ENCODE peak calls at places on chromosomes 12 and 14, in four cellular contexts. D is posterior cingulate gyrus; Y is GM10248; W is activated T-cell treated with anti-CD3 and anti-CD28 coated beads, Interleukin-2, amount 50 U/mL, for 1 hour. T is an unnamed sample.

GRCh38 chr12:70756118-70756517 is 118.9 kb upstream of the PTPRB start:
- DNase-seq in D (no peak), Y (no peak), W (no peak), T (no peak)

GRCh38 chr12:57516617-57517153 is 3.6 kb downstream of the DDIT3 start:
- DNase-seq in D (no peak), W (no peak), Y (no peak), T (no peak)

GRCh38 chr12:48923117-48923516 is 2.2 kb downstream of the FKBP11 start:
- DNase-seq in D (no peak), Y (no peak), W (no peak), T (no peak)

GRCh38 chr12:12467701-12468218 is 94.9 kb downstream of the DUSP16 start:
- DNase-seq in D (peak), Y (no peak), W (peak), T (peak)

GRCh38 chr14:100027771-100028490 is 37.3 kb upstream of the EVL start:
- DNase-seq in D (no peak), W (no peak), Y (no peak), T (no peak)

GRCh38 chr14:33332497-33332896 is 393.8 kb downstream of the NPAS3 start:
- DNase-seq in Y (no peak), D (peak), W (no peak), T (peak)

GRCh38 chr14:77301103-77301502 is 19.6 kb downstream of the POMT2 start:
- DNase-seq in W (peak), Y (peak), D (peak), T (peak)

GRCh38 chr12:70120970-70121369 is 122.3 kb upstream of the CNOT2 start:
- DNase-seq in W (no peak), Y (no peak), D (no peak), T (no peak)

GRCh38 chr12:13205809-13206559 is 9.5 kb downstream of the EMP1 start:
- DNase-seq in Y (no peak), D (no peak), W (no peak), T (no peak)

GRCh38 chr12:13175499-13175898 is 21.0 kb upstream of the EMP1 start:
- DNase-seq in Y (no peak), W (no peak), D (no peak), T (no peak)

GRCh38 chr12:58915634-58916033 is 4.7 kb downstream of the LRIG3 start:
- DNase-seq in D (peak), W (no peak), Y (no peak), T (no peak)